ENCODE peak calls at places on chromosomes 4 and X, in four cellular contexts. One of them, this sample, is unnamed.

GRCh38 chrX:154322890-154323289 is 27.3 kb downstream of the TKTL1 start:
- DNase-seq in HepG2: no peak
- DNase-seq in H1: no peak
- DNase-seq in GM12878: no peak
- DNase-seq in this sample: no peak

GRCh38 chr4:74555231-74555630 is 110.3 kb downstream of the AREG start:
- DNase-seq in HepG2: peak
- DNase-seq in H1: no peak
- DNase-seq in GM12878: no peak
- DNase-seq in this sample: no peak

GRCh38 chr4:6032249-6033244 is 14.3 kb upstream of the C4orf50 start:
- DNase-seq in HepG2: no peak
- DNase-seq in H1: no peak
- DNase-seq in GM12878: no peak
- DNase-seq in this sample: no peak

GRCh38 chrX:154321152-154321551 is 25.6 kb downstream of the TKTL1 start:
- DNase-seq in HepG2: no peak
- DNase-seq in H1: no peak
- DNase-seq in GM12878: no peak
- DNase-seq in this sample: no peak

GRCh38 chr4:166198041-166198440 is 325.0 kb downstream of the TLL1 start:
- DNase-seq in HepG2: no peak
- DNase-seq in H1: no peak
- DNase-seq in GM12878: no peak
- DNase-seq in this sample: peak

GRCh38 chrX:129945131-129945530 is 37.3 kb upstream of the BCORL1 start:
- DNase-seq in HepG2: no peak
- DNase-seq in H1: no peak
- DNase-seq in GM12878: no peak
- DNase-seq in this sample: no peak

GRCh38 chr4:161642708-161643107 is 521.1 kb downstream of the FSTL5 start:
- DNase-seq in HepG2: no peak
- DNase-seq in H1: no peak
- DNase-seq in GM12878: no peak
- DNase-seq in this sample: no peak

GRCh38 chr4:61462451-61463326 is 262.6 kb downstream of the ADGRL3 start:
- DNase-seq in HepG2: peak
- DNase-seq in H1: no peak
- DNase-seq in GM12878: no peak
- DNase-seq in this sample: no peak

GRCh38 chrX:119573840-119574393 is 446 bp upstream of the UBE2A start:
- DNase-seq in HepG2: peak
- DNase-seq in H1: no peak
- DNase-seq in GM12878: no peak
- DNase-seq in this sample: no peak

GRCh38 chr4:42655921-42656735 is 777 bp downstream of the ATP8A1 start:
- DNase-seq in HepG2: peak
- DNase-seq in H1: no peak
- DNase-seq in GM12878: no peak
- DNase-seq in this sample: no peak

GRCh38 chr4:17058506-17058905 is 160.1 kb upstream of the LDB2 start:
- DNase-seq in HepG2: no peak
- DNase-seq in H1: no peak
- DNase-seq in GM12878: no peak
- DNase-seq in this sample: no peak

GRCh38 chr4:101367201-101367600 is 19.9 kb upstream of the PPP3CA start:
- DNase-seq in HepG2: no peak
- DNase-seq in H1: no peak
- DNase-seq in GM12878: no peak
- DNase-seq in this sample: no peak

GRCh38 chr4:98343640-98344039 is 82.5 kb downstream of the RAP1GDS1 start:
- DNase-seq in HepG2: no peak
- DNase-seq in H1: no peak
- DNase-seq in GM12878: no peak
- DNase-seq in this sample: no peak

GRCh38 chrX:105323951-105324350 is 103.5 kb upstream of the TEX13A start:
- DNase-seq in HepG2: no peak
- DNase-seq in H1: no peak
- DNase-seq in GM12878: no peak
- DNase-seq in this sample: no peak

GRCh38 chr4:88341227-88342192 is 37.1 kb upstream of the HERC6 start:
- DNase-seq in HepG2: peak
- DNase-seq in H1: no peak
- DNase-seq in GM12878: no peak
- DNase-seq in this sample: no peak

GRCh38 chr4:105474110-105474518 is 252 bp upstream of the PPA2 start:
- DNase-seq in HepG2: no peak
- DNase-seq in H1: no peak
- DNase-seq in GM12878: no peak
- DNase-seq in this sample: no peak

GRCh38 chr4:3387154-3387942 is 54.4 kb upstream of the HGFAC start:
- DNase-seq in HepG2: no peak
- DNase-seq in H1: no peak
- DNase-seq in GM12878: peak
- DNase-seq in this sample: no peak

GRCh38 chr4:185113340-185113739 is 29.7 kb upstream of the SLC25A4 start:
- DNase-seq in HepG2: no peak
- DNase-seq in H1: no peak
- DNase-seq in GM12878: no peak
- DNase-seq in this sample: no peak

GRCh38 chrX:19585370-19586082 is 70.2 kb upstream of the MAP3K15 start:
- DNase-seq in HepG2: no peak
- DNase-seq in H1: no peak
- DNase-seq in GM12878: no peak
- DNase-seq in this sample: no peak

GRCh38 chrX:109475174-109475891 is 6.6 kb downstream of the GUCY2F start:
- DNase-seq in HepG2: peak
- DNase-seq in H1: no peak
- DNase-seq in GM12878: no peak
- DNase-seq in this sample: no peak

GRCh38 chrX:85108165-85108564 is 104.5 kb downstream of the APOOL start:
- DNase-seq in HepG2: no peak
- DNase-seq in H1: no peak
- DNase-seq in GM12878: no peak
- DNase-seq in this sample: no peak

GRCh38 chr4:6333301-6334202 is 63.9 kb downstream of the WFS1 start:
- DNase-seq in HepG2: no peak
- DNase-seq in H1: no peak
- DNase-seq in GM12878: no peak
- DNase-seq in this sample: no peak

GRCh38 chr4:118746251-118746919 is 61.2 kb downstream of the METTL14 start:
- DNase-seq in HepG2: no peak
- DNase-seq in H1: no peak
- DNase-seq in GM12878: no peak
- DNase-seq in this sample: no peak

GRCh38 chr4:113682730-113683129 is 78.8 kb downstream of the CAMK2D start:
- DNase-seq in HepG2: no peak
- DNase-seq in H1: no peak
- DNase-seq in GM12878: no peak
- DNase-seq in this sample: no peak

GRCh38 chr4:89906787-89907521 is 12.3 kb downstream of the MMRN1 start:
- DNase-seq in HepG2: no peak
- DNase-seq in H1: no peak
- DNase-seq in GM12878: no peak
- DNase-seq in this sample: no peak

GRCh38 chr4:20301161-20301560 is 49.5 kb downstream of the SLIT2 start:
- DNase-seq in HepG2: no peak
- DNase-seq in H1: no peak
- DNase-seq in GM12878: no peak
- DNase-seq in this sample: no peak

GRCh38 chr4:31613946-31614623 is 893.9 kb downstream of the PCDH7 start:
- DNase-seq in HepG2: no peak
- DNase-seq in H1: no peak
- DNase-seq in GM12878: no peak
- DNase-seq in this sample: no peak

GRCh38 chr4:106095408-106095807 is 200.1 kb downstream of the NPNT start:
- DNase-seq in HepG2: peak
- DNase-seq in H1: no peak
- DNase-seq in GM12878: no peak
- DNase-seq in this sample: no peak

GRCh38 chr4:139560396-139561084 is 4.5 kb upstream of the SETD7 start:
- DNase-seq in HepG2: no peak
- DNase-seq in H1: no peak
- DNase-seq in GM12878: no peak
- DNase-seq in this sample: no peak

GRCh38 chr4:168639914-168640313 is 143.1 kb downstream of the PALLD start:
- DNase-seq in HepG2: no peak
- DNase-seq in H1: no peak
- DNase-seq in GM12878: no peak
- DNase-seq in this sample: no peak

GRCh38 chr4:182425302-182425701 is 182.1 kb downstream of the TENM3 start:
- DNase-seq in HepG2: no peak
- DNase-seq in H1: no peak
- DNase-seq in GM12878: no peak
- DNase-seq in this sample: no peak

GRCh38 chrX:104913348-104913747 is 307.1 kb downstream of the TEX13A start:
- DNase-seq in HepG2: peak
- DNase-seq in H1: no peak
- DNase-seq in GM12878: no peak
- DNase-seq in this sample: peak

GRCh38 chrX:72132456-72132855 is 741 bp upstream of the RTL5 start:
- DNase-seq in HepG2: no peak
- DNase-seq in H1: no peak
- DNase-seq in GM12878: no peak
- DNase-seq in this sample: no peak
- H3K4me3 ChIP-seq in HepG2: no peak
- H3K4me3 ChIP-seq in H1: no peak
- H3K4me3 ChIP-seq in GM12878: no peak
- H3K4me3 ChIP-seq in this sample: peak

GRCh38 chrX:138519296-138519695 is 192.2 kb downstream of the FGF13 start:
- DNase-seq in HepG2: no peak
- DNase-seq in H1: no peak
- DNase-seq in GM12878: no peak
- DNase-seq in this sample: peak
- TF ChIP-seq SUZ12 in HepG2: no peak
- TF ChIP-seq SUZ12 in H1: no peak
- TF ChIP-seq SUZ12 in GM12878: no peak
- TF ChIP-seq SUZ12 in this sample: no peak

DNA sequence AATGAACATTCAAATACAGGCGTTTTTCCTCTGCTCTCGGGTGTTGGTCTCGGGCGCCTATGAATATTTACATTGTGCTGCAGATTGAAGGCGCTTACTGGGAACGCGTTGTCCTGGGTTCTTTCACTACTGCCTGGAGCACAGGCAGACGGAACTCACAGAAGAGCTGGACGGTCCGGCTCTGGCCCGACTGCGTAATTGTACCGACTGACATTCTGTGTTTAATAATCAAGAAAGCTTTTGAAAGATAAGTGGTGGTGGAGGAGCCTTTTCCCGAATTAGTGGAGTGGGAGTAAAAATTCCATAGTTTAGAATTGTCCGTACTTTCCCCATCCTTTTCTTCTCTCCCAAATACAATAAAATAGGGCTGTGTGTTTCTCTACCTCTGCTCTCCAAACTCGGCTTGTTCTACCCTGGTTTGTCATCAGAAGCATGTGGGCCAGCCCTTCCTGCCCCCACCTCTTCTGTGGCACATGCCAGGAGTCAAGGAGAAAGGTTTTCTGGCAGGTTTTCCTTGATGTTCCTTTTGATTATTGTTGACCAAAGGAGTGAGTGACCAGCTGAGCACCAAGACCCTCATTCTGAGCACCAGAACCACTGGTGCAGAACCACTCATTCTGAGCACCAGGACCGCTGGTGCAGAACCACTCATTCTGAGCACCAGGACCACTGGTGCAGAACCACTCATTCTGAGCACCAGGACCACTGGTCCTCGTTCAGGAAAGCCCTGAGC is 2.3 kb downstream of the FHDC1 start:
- DNase-seq in HepG2: no peak
- DNase-seq in H1: no peak
- DNase-seq in GM12878: no peak
- DNase-seq in this sample: no peak
- H3K4me3 ChIP-seq in HepG2: no peak
- H3K4me3 ChIP-seq in H1: peak
- H3K4me3 ChIP-seq in GM12878: peak
- H3K4me3 ChIP-seq in this sample: peak

GRCh38 chrX:11180571-11180970 is 69.4 kb downstream of the HCCS start:
- DNase-seq in HepG2: no peak
- DNase-seq in H1: no peak
- DNase-seq in GM12878: no peak
- DNase-seq in this sample: no peak
- TF ChIP-seq SUZ12 in HepG2: no peak
- TF ChIP-seq SUZ12 in H1: no peak
- TF ChIP-seq SUZ12 in GM12878: no peak
- TF ChIP-seq SUZ12 in this sample: no peak

GRCh38 chr4:38868055-38868965 is 704 bp downstream of the FAM114A1 start:
- DNase-seq in HepG2: no peak
- DNase-seq in H1: no peak
- DNase-seq in GM12878: no peak
- DNase-seq in this sample: no peak
- H3K4me3 ChIP-seq in HepG2: peak
- H3K4me3 ChIP-seq in H1: peak
- H3K4me3 ChIP-seq in GM12878: peak
- H3K4me3 ChIP-seq in this sample: peak

This sample was measured in NT2/D1.